ENCODE peak calls at places on chromosomes 13 and 19, in six cellular contexts. L is AG20443; O is stimulated activated CD8-positive, alpha-beta memory T cell treated with anti-CD3 and anti-CD28 coated beads, Interleukin-7, amount 100 ng/mL, for 1 hour; K is progenitor cell of endocrine pancreas; Y is BE2C; M is right lobe of liver. N is an unnamed sample.

GRCh38 chr13:74479124-74479523 is 344.9 kb upstream of the KLF12 start:
- DNase-seq in L (no peak), O (no peak), K (no peak), Y (no peak), M (no peak), N (no peak)

GRCh38 chr13:105464249-105464648 is 1071.2 kb downstream of the EFNB2 start:
- DNase-seq in L (no peak), O (no peak), K (no peak), Y (no peak), M (no peak), N (no peak)

GRCh38 chr13:38535271-38535670 is 151.6 kb upstream of the FREM2 start:
- DNase-seq in L (no peak), O (no peak), K (no peak), Y (no peak), M (no peak), N (no peak)

GRCh38 chr19:14433454-14434156 is 499 bp downstream of the PKN1 start:
- DNase-seq in L (no peak), O (no peak), K (no peak), Y (no peak), M (no peak), N (no peak)

GRCh38 chr13:112928958-112929777 is 39.8 kb upstream of the MCF2L start:
- DNase-seq in L (peak), O (no peak), K (no peak), Y (peak), M (peak), N (no peak)

GRCh38 chr13:47478985-47479384 is 522.1 kb downstream of the SUCLA2 start:
- DNase-seq in L (no peak), O (no peak), K (no peak), Y (no peak), M (peak), N (no peak)

GRCh38 chr19:42433503-42434260 is 6.5 kb upstream of the LIPE start:
- DNase-seq in L (peak), O (peak), K (peak), Y (peak), M (peak), N (peak)

GRCh38 chr19:34489175-34489574 is 7.6 kb downstream of the WTIP start:
- DNase-seq in L (no peak), O (no peak), K (no peak), Y (no peak), M (no peak), N (no peak)

GRCh38 chr13:39415403-39415802 is 187.6 kb downstream of the LHFPL6 start:
- DNase-seq in L (peak), O (no peak), K (no peak), Y (peak), M (peak), N (peak)

GRCh38 chr13:21590231-21590630 is 13.7 kb downstream of the MICU2 start:
- DNase-seq in L (no peak), O (no peak), K (no peak), Y (no peak), M (no peak), N (no peak)

GRCh38 chr13:21063031-21063430 is 1.6 kb upstream of the LATS2 start:
- DNase-seq in L (no peak), O (no peak), K (no peak), Y (no peak), M (no peak), N (no peak)

GRCh38 chr19:8515317-8515716 is 1.4 kb upstream of the ZNF414 start:
- DNase-seq in L (no peak), O (peak), K (no peak), Y (no peak), M (no peak), N (no peak)

GRCh38 chr19:42424712-42425131 is 2.5 kb downstream of the LIPE start:
- DNase-seq in L (peak), O (no peak), K (no peak), Y (no peak), M (no peak), N (no peak)

GRCh38 chr13:89950225-89950624 is 1397.3 kb upstream of the MIR17HG start:
- DNase-seq in L (no peak), O (no peak), K (no peak), Y (no peak), M (no peak), N (no peak)

GRCh38 chr13:113645329-113645728 is 12.7 kb downstream of the ATP4B start:
- DNase-seq in L (no peak), O (no peak), K (no peak), Y (no peak), M (no peak), N (no peak)

GRCh38 chr19:46447006-46447405 is 18.3 kb upstream of the PNMA8C start:
- DNase-seq in L (no peak), O (no peak), K (no peak), Y (no peak), M (no peak), N (no peak)

GRCh38 chr13:98295371-98295770 is 118.3 kb upstream of the RNF113B start:
- DNase-seq in L (no peak), O (no peak), K (no peak), Y (no peak), M (no peak), N (no peak)

GRCh38 chr19:4573682-4574081 is 14.2 kb upstream of the SEMA6B start:
- DNase-seq in L (no peak), O (no peak), K (no peak), Y (no peak), M (no peak), N (no peak)

N was measured in HEK293T.